ENCODE peak calls at places on chromosomes 3 and 15, in eight cellular contexts. One of them, this sample, is unnamed.

GRCh38 chr3:14368146-14368545 is 34.3 kb upstream of the SLC6A6 start:
- DNase-seq in endothelial cell: no peak
- DNase-seq in mucosa of descending colon: no peak
- DNase-seq in WTC11: no peak
- DNase-seq in lower leg skin: no peak
- DNase-seq in fibroblast of lung: no peak
- DNase-seq in GM06990: no peak
- DNase-seq in A549: no peak
- DNase-seq in this sample: no peak

GRCh38 chr3:184085389-184085852 is 11.4 kb upstream of the HTR3E start:
- DNase-seq in endothelial cell: no peak
- DNase-seq in mucosa of descending colon: no peak
- DNase-seq in WTC11: no peak
- DNase-seq in lower leg skin: no peak
- DNase-seq in fibroblast of lung: peak; percentile 23
- DNase-seq in GM06990: no peak
- DNase-seq in A549: peak; percentile 21
- DNase-seq in this sample: no peak

GRCh38 chr3:143171141-143171651 is 51.6 kb downstream of the CHST2 start:
- DNase-seq in endothelial cell: no peak
- DNase-seq in mucosa of descending colon: no peak
- DNase-seq in WTC11: no peak
- DNase-seq in lower leg skin: no peak
- DNase-seq in fibroblast of lung: peak; percentile 82
- DNase-seq in GM06990: peak; percentile 51
- DNase-seq in A549: no peak
- DNase-seq in this sample: peak; percentile 40

GRCh38 chr3:46102059-46102779 is 74.9 kb upstream of the XCR1 start:
- DNase-seq in endothelial cell: no peak
- DNase-seq in mucosa of descending colon: no peak
- DNase-seq in WTC11: no peak
- DNase-seq in lower leg skin: no peak
- DNase-seq in fibroblast of lung: no peak
- DNase-seq in GM06990: no peak
- DNase-seq in A549: no peak
- DNase-seq in this sample: no peak

GRCh38 chr3:189058071-189058470 is 113.7 kb upstream of the TPRG1 start:
- DNase-seq in endothelial cell: no peak
- DNase-seq in mucosa of descending colon: no peak
- DNase-seq in WTC11: no peak
- DNase-seq in lower leg skin: no peak
- DNase-seq in fibroblast of lung: no peak
- DNase-seq in GM06990: no peak
- DNase-seq in A549: no peak
- DNase-seq in this sample: no peak

GRCh38 chr15:48978638-48979037 is 14.9 kb upstream of the SHC4 start:
- DNase-seq in endothelial cell: no peak
- DNase-seq in mucosa of descending colon: no peak
- DNase-seq in WTC11: no peak
- DNase-seq in lower leg skin: no peak
- DNase-seq in fibroblast of lung: no peak
- DNase-seq in GM06990: no peak
- DNase-seq in A549: no peak
- DNase-seq in this sample: no peak

GRCh38 chr3:8324727-8325126 is 176.9 kb upstream of the LMCD1 start:
- DNase-seq in endothelial cell: peak; percentile 52
- DNase-seq in mucosa of descending colon: no peak
- DNase-seq in WTC11: peak; percentile 64
- DNase-seq in lower leg skin: no peak
- DNase-seq in fibroblast of lung: peak; percentile 40
- DNase-seq in GM06990: peak; percentile 2
- DNase-seq in A549: peak; percentile 55
- DNase-seq in this sample: peak; percentile 29

GRCh38 chr15:68930268-68931022 is at the start of gene SPESP1:
- DNase-seq in endothelial cell: no peak
- DNase-seq in mucosa of descending colon: peak; percentile 70
- DNase-seq in WTC11: no peak
- DNase-seq in lower leg skin: peak; percentile 17
- DNase-seq in fibroblast of lung: peak; percentile 30
- DNase-seq in GM06990: peak; percentile 3
- DNase-seq in A549: no peak
- DNase-seq in this sample: no peak

GRCh38 chr15:98501192-98501591 is 147.1 kb upstream of the IGF1R start:
- DNase-seq in endothelial cell: no peak
- DNase-seq in mucosa of descending colon: no peak
- DNase-seq in WTC11: no peak
- DNase-seq in lower leg skin: no peak
- DNase-seq in fibroblast of lung: no peak
- DNase-seq in GM06990: no peak
- DNase-seq in A549: no peak
- DNase-seq in this sample: no peak

GRCh38 chr15:92901053-92901761 is 1.1 kb downstream of the CHD2 start:
- DNase-seq in endothelial cell: no peak
- DNase-seq in mucosa of descending colon: no peak
- DNase-seq in WTC11: no peak
- DNase-seq in lower leg skin: no peak
- DNase-seq in fibroblast of lung: no peak
- DNase-seq in GM06990: no peak
- DNase-seq in A549: peak; percentile 51
- DNase-seq in this sample: no peak

GRCh38 chr15:99123706-99124451 is 19.0 kb downstream of the SYNM start:
- DNase-seq in endothelial cell: peak; percentile 47
- DNase-seq in mucosa of descending colon: peak; percentile 82
- DNase-seq in WTC11: no peak
- DNase-seq in lower leg skin: peak; percentile 79
- DNase-seq in fibroblast of lung: peak; percentile 95
- DNase-seq in GM06990: no peak
- DNase-seq in A549: peak; percentile 92
- DNase-seq in this sample: no peak

GRCh38 chr15:56176996-56177395 is 66.7 kb downstream of the RFX7 start:
- DNase-seq in endothelial cell: no peak
- DNase-seq in mucosa of descending colon: no peak
- DNase-seq in WTC11: no peak
- DNase-seq in lower leg skin: no peak
- DNase-seq in fibroblast of lung: peak; percentile 5
- DNase-seq in GM06990: no peak
- DNase-seq in A549: peak; percentile 43
- DNase-seq in this sample: no peak

GRCh38 chr3:30035935-30036567 is 570.4 kb upstream of the TGFBR2 start:
- DNase-seq in endothelial cell: no peak
- DNase-seq in mucosa of descending colon: no peak
- DNase-seq in WTC11: no peak
- DNase-seq in lower leg skin: no peak
- DNase-seq in fibroblast of lung: peak; percentile 70
- DNase-seq in GM06990: no peak
- DNase-seq in A549: no peak
- DNase-seq in this sample: no peak

GRCh38 chr15:71203573-71204444 is 88.5 kb downstream of the THSD4 start:
- DNase-seq in endothelial cell: no peak
- DNase-seq in mucosa of descending colon: no peak
- DNase-seq in WTC11: peak; percentile 71
- DNase-seq in lower leg skin: no peak
- DNase-seq in fibroblast of lung: no peak
- DNase-seq in GM06990: no peak
- DNase-seq in A549: no peak
- DNase-seq in this sample: no peak

GRCh38 chr15:83869329-83869728 is 215.4 kb downstream of the ADAMTSL3 start:
- DNase-seq in endothelial cell: no peak
- DNase-seq in mucosa of descending colon: no peak
- DNase-seq in WTC11: no peak
- DNase-seq in lower leg skin: no peak
- DNase-seq in fibroblast of lung: peak; percentile 36
- DNase-seq in GM06990: no peak
- DNase-seq in A549: no peak
- DNase-seq in this sample: no peak

GRCh38 chr3:32817195-32817560 is 619 bp upstream of the TRIM71 start:
- DNase-seq in endothelial cell: peak; percentile 43
- DNase-seq in mucosa of descending colon: no peak
- DNase-seq in WTC11: peak; percentile 42
- DNase-seq in lower leg skin: no peak
- DNase-seq in fibroblast of lung: no peak
- DNase-seq in GM06990: peak; percentile 26
- DNase-seq in A549: no peak
- DNase-seq in this sample: no peak

GRCh38 chr15:29887719-29888118 is 65.5 kb upstream of the TJP1 start:
- DNase-seq in endothelial cell: no peak
- DNase-seq in mucosa of descending colon: no peak
- DNase-seq in WTC11: no peak
- DNase-seq in lower leg skin: no peak
- DNase-seq in fibroblast of lung: peak; percentile 36
- DNase-seq in GM06990: no peak
- DNase-seq in A549: no peak
- DNase-seq in this sample: no peak

GRCh38 chr15:25335279-25335678 is 103.5 kb downstream of the UBE3A start:
- DNase-seq in endothelial cell: no peak
- DNase-seq in mucosa of descending colon: no peak
- DNase-seq in WTC11: no peak
- DNase-seq in lower leg skin: no peak
- DNase-seq in fibroblast of lung: no peak
- DNase-seq in GM06990: no peak
- DNase-seq in A549: no peak
- DNase-seq in this sample: no peak

GRCh38 chr15:62849316-62850129 is 193.0 kb upstream of the TPM1 start:
- DNase-seq in endothelial cell: no peak
- DNase-seq in mucosa of descending colon: no peak
- DNase-seq in WTC11: no peak
- DNase-seq in lower leg skin: no peak
- DNase-seq in fibroblast of lung: peak; percentile 73
- DNase-seq in GM06990: no peak
- DNase-seq in A549: no peak
- DNase-seq in this sample: no peak

GRCh38 chr15:62846131-62846804 is 196.3 kb upstream of the TPM1 start:
- DNase-seq in endothelial cell: no peak
- DNase-seq in mucosa of descending colon: no peak
- DNase-seq in WTC11: no peak
- DNase-seq in lower leg skin: no peak
- DNase-seq in fibroblast of lung: no peak
- DNase-seq in GM06990: no peak
- DNase-seq in A549: no peak
- DNase-seq in this sample: no peak

GRCh38 chr15:62846805-62847481 is 195.6 kb upstream of the TPM1 start:
- DNase-seq in endothelial cell: no peak
- DNase-seq in mucosa of descending colon: no peak
- DNase-seq in WTC11: no peak
- DNase-seq in lower leg skin: no peak
- DNase-seq in fibroblast of lung: no peak
- DNase-seq in GM06990: no peak
- DNase-seq in A549: no peak
- DNase-seq in this sample: no peak

GRCh38 chr15:62848631-62849050 is 193.9 kb upstream of the TPM1 start:
- DNase-seq in endothelial cell: peak; percentile 20
- DNase-seq in mucosa of descending colon: no peak
- DNase-seq in WTC11: no peak
- DNase-seq in lower leg skin: no peak
- DNase-seq in fibroblast of lung: peak; percentile 40
- DNase-seq in GM06990: no peak
- DNase-seq in A549: peak; percentile 74
- DNase-seq in this sample: no peak

DNA sequence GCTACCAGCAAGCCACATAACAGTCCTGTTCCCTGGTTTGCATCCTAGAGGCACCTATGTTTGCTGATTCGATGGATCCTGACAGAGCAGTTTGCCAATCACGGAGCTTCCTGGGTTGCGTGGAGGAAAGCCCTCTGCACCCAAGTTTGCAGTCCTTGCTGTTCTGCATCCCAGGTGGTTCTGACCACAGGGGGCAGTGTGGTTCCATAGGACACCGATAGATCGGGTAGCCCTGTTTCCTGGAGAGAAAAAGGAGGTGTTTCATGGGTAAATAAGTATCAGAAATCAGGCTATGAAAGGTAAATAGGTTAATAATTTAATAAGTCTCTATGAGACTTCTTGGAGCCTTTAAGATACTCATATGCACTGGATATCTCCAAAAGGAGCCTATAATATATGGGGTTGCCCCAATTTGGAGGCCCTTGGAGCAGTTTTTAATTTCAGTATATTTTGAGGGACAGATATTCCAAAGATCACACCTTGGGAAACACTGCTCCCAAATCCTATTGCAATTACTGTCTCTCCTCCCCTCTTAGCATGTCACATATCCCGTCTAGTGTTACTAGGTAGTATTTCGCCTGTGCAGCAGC is 194.6 kb upstream of the TPM1 start:
- DNase-seq in endothelial cell: peak; percentile 51
- DNase-seq in mucosa of descending colon: no peak
- DNase-seq in WTC11: peak; percentile 88
- DNase-seq in lower leg skin: no peak
- DNase-seq in fibroblast of lung: peak; percentile 50
- DNase-seq in GM06990: no peak
- DNase-seq in A549: peak; percentile 89
- DNase-seq in this sample: peak; percentile 53
- TF ChIP-seq CTCF in endothelial cell: peak; percentile 28
- TF ChIP-seq CTCF in mucosa of descending colon: peak; percentile 51
- TF ChIP-seq CTCF in WTC11: peak; percentile 62
- TF ChIP-seq CTCF in lower leg skin: no peak
- TF ChIP-seq CTCF in fibroblast of lung: peak; percentile 49
- TF ChIP-seq CTCF in GM06990: peak; percentile 58
- TF ChIP-seq CTCF in A549: peak; percentile 70
- TF ChIP-seq CTCF in this sample: peak; percentile 46

DNA sequence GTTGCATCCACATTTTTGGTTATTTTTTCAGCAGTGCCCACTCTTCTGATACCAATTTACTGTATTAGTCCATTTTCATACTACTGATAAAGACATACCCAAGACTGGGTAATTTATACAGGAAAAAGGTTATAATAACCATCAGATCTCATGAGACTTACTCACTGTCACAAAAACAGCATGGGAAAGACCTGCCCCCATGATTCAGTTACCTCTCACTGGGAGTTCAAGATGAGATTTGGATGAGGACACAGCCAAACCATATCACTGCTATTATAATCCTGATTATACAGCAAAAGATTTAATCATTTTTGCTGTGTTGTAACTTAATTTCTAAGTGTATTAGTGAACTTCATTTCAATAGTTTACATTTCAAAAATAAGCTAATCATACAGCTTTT is 6.6 kb downstream of the ZBED2 start:
- DNase-seq in endothelial cell: no peak
- DNase-seq in mucosa of descending colon: no peak
- DNase-seq in WTC11: no peak
- DNase-seq in lower leg skin: no peak
- DNase-seq in fibroblast of lung: peak; percentile 38
- DNase-seq in GM06990: no peak
- DNase-seq in A549: no peak
- DNase-seq in this sample: no peak
- TF ChIP-seq CTCF in endothelial cell: no peak
- TF ChIP-seq CTCF in mucosa of descending colon: no peak
- TF ChIP-seq CTCF in WTC11: no peak
- TF ChIP-seq CTCF in lower leg skin: no peak
- TF ChIP-seq CTCF in fibroblast of lung: no peak
- TF ChIP-seq CTCF in GM06990: no peak
- TF ChIP-seq CTCF in A549: no peak
- TF ChIP-seq CTCF in this sample: no peak

GRCh38 chr15:88337993-88338392 is 81.5 kb upstream of the NTRK3 start:
- DNase-seq in endothelial cell: no peak
- DNase-seq in mucosa of descending colon: no peak
- DNase-seq in WTC11: no peak
- DNase-seq in lower leg skin: no peak
- DNase-seq in fibroblast of lung: no peak
- DNase-seq in GM06990: no peak
- DNase-seq in A549: peak; percentile 56
- DNase-seq in this sample: no peak
- TF ChIP-seq CTCF in endothelial cell: no peak
- TF ChIP-seq CTCF in mucosa of descending colon: no peak
- TF ChIP-seq CTCF in WTC11: no peak
- TF ChIP-seq CTCF in lower leg skin: no peak
- TF ChIP-seq CTCF in fibroblast of lung: peak; percentile 9
- TF ChIP-seq CTCF in GM06990: no peak
- TF ChIP-seq CTCF in A549: peak; percentile 37
- TF ChIP-seq CTCF in this sample: no peak

GRCh38 chr15:101121511-101122090 is 130.2 kb downstream of the CHSY1 start:
- DNase-seq in endothelial cell: peak; percentile 56
- DNase-seq in mucosa of descending colon: peak; percentile 78
- DNase-seq in WTC11: peak; percentile 71
- DNase-seq in lower leg skin: peak; percentile 41
- DNase-seq in fibroblast of lung: peak; percentile 65
- DNase-seq in GM06990: peak; percentile 64
- DNase-seq in A549: no peak
- DNase-seq in this sample: peak; percentile 74
- TF ChIP-seq CTCF in endothelial cell: no peak
- TF ChIP-seq CTCF in mucosa of descending colon: no peak
- TF ChIP-seq CTCF in WTC11: no peak
- TF ChIP-seq CTCF in lower leg skin: no peak
- TF ChIP-seq CTCF in fibroblast of lung: peak; percentile 35
- TF ChIP-seq CTCF in GM06990: peak; percentile 66
- TF ChIP-seq CTCF in A549: no peak
- TF ChIP-seq CTCF in this sample: peak; percentile 65